ENCODE peak calls at places on chromosomes 16 and 17, in six cellular contexts. Q is NCI-H510A treated with DMSO at 0.1 percent for 48 hours; L is CD4-positive, alpha-beta T cell; S is stimulated activated CD4-positive, alpha-beta T cell treated with anti-CD3 and anti-CD28 coated beads, TNF-alpha, amount 100 ng/mL, for 4 hours; G is Daoy; X is HL-60. N is an unnamed sample.
A peak's percentile ranks its signal among the peaks of the same experiment; 100 is the strongest.

GRCh38 chr16:68936729-68937631 is 93.6 kb downstream of the TANGO6 start:
- DNase-seq in L (no peak), S (no peak), G (no peak), X (no peak), Q (peak; percentile 9), N (no peak)

GRCh38 chr17:32852811-32853210 is 24.1 kb downstream of the MYO1D start:
- DNase-seq in L (no peak), S (no peak), Q (no peak), G (peak; percentile 12), X (no peak), N (peak; percentile 36)

GRCh38 chr17:36920032-36921000 is 17.0 kb upstream of the LHX1 start:
- DNase-seq in Q (no peak), X (no peak), G (peak; percentile 87), S (no peak), L (no peak), N (peak; percentile 59)

GRCh38 chr16:84593825-84594724 is 23.8 kb downstream of the COTL1 start:
- DNase-seq in Q (peak; percentile 66), S (no peak), X (peak; percentile 84), G (no peak), L (peak; percentile 88), N (no peak)

GRCh38 chr16:49441366-49441780 is 67.8 kb downstream of the C16orf78 start:
- DNase-seq in Q (peak; percentile 2), L (peak; percentile 81), X (no peak), G (peak; percentile 52), S (peak; percentile 6), N (no peak)

GRCh38 chr17:63549289-63549945 is 860 bp upstream of the DCAF7 start:
- DNase-seq in Q (no peak), X (no peak), G (no peak), S (no peak), L (peak; percentile 13), N (no peak)

GRCh38 chr17:44531019-44531418 is 26.3 kb upstream of the FZD2 start:
- DNase-seq in G (no peak), Q (no peak), S (no peak), X (peak; percentile 49), L (no peak), N (no peak)

GRCh38 chr17:57016764-57017116 is 38.8 kb downstream of the SCPEP1 start:
- DNase-seq in S (no peak), G (peak; percentile 26), X (no peak), Q (no peak), L (no peak), N (peak; percentile 65)

GRCh38 chr17:30550512-30551273 is 73.5 kb downstream of the GOSR1 start:
- DNase-seq in X (peak; percentile 77), L (no peak), Q (no peak), G (peak; percentile 92), S (no peak), N (peak; percentile 88)

GRCh38 chr17:42566873-42567573 is at the start of gene MLX:
- DNase-seq in Q (peak; percentile 95), S (peak; percentile 91), L (peak; percentile 89), X (peak; percentile 95), G (peak; percentile 91), N (peak; percentile 86)

GRCh38 chr17:28839221-28839620 is 3.4 kb downstream of the FAM222B start:
- DNase-seq in Q (no peak), L (no peak), S (no peak), G (no peak), X (no peak), N (peak; percentile 18)

GRCh38 chr16:16004314-16004749 is 54.9 kb downstream of the ABCC1 start:
- DNase-seq in S (no peak), G (peak; percentile 64), L (no peak), Q (no peak), X (no peak), N (peak; percentile 56)

GRCh38 chr16:72406390-72406789 is 234.4 kb upstream of the PMFBP1 start:
- DNase-seq in L (no peak), S (no peak), G (no peak), X (no peak), Q (no peak), N (no peak)

GRCh38 chr17:79760197-79760906 is 17.6 kb upstream of the CBX2 start:
- DNase-seq in S (no peak), X (no peak), L (no peak), Q (no peak), G (no peak), N (no peak)

GRCh38 chr16:85007815-85008214 is 3.5 kb downstream of the ZDHHC7 start:
- DNase-seq in X (no peak), Q (no peak), L (no peak), G (no peak), S (no peak), N (no peak)

GRCh38 chr17:41530062-41531048 is 2.2 kb upstream of the KRT19 start:
- DNase-seq in L (no peak), Q (no peak), S (no peak), X (no peak), G (peak; percentile 91), N (peak; percentile 97)

GRCh38 chr17:3870871-3871306 is 22.0 kb downstream of the CAMKK1 start:
- DNase-seq in Q (no peak), G (peak; percentile 70), S (no peak), X (no peak), L (no peak), N (no peak)

GRCh38 chr16:10744370-10745030 is 858 bp downstream of the NUBP1 start:
- DNase-seq in Q (no peak), X (no peak), L (no peak), S (no peak), G (no peak), N (peak; percentile 69)

GRCh38 chr17:55747209-55747608 is 3.6 kb upstream of the PCTP start:
- DNase-seq in L (no peak), X (no peak), Q (no peak), G (no peak), S (no peak), N (no peak)

GRCh38 chr17:59901604-59902003 is 8.7 kb downstream of the RPS6KB1 start:
- DNase-seq in S (no peak), Q (no peak), L (no peak), X (no peak), G (no peak), N (no peak)

GRCh38 chr17:72233981-72234380 is 113.2 kb downstream of the SOX9 start:
- DNase-seq in X (no peak), S (no peak), L (no peak), G (no peak), Q (no peak), N (no peak)

GRCh38 chr17:73343168-73343634 is 31.4 kb upstream of the CDC42EP4 start:
- DNase-seq in L (no peak), Q (no peak), G (peak; percentile 94), X (no peak), S (no peak), N (peak; percentile 79)

GRCh38 chr16:52265446-52265861 is 281.5 kb downstream of the TOX3 start:
- DNase-seq in L (no peak), S (no peak), X (no peak), G (no peak), Q (peak; percentile 98), N (no peak)

GRCh38 chr17:5540321-5540720 is 44.0 kb downstream of the NLRP1 start:
- DNase-seq in G (no peak), S (no peak), L (no peak), X (no peak), Q (no peak), N (no peak)

GRCh38 chr16:56263711-56264608 is 72.7 kb downstream of the GNAO1 start:
- DNase-seq in X (no peak), G (no peak), Q (no peak), S (no peak), L (no peak), N (no peak)

GRCh38 chr16:30761427-30761927 is 385 bp downstream of the CFAP119 start:
- DNase-seq in G (peak; percentile 35), Q (peak; percentile 53), L (no peak), X (no peak), S (no peak), N (peak; percentile 40)

GRCh38 chr16:22372882-22373661 is 1.3 kb downstream of the CDR2 start:
- DNase-seq in Q (no peak), G (no peak), X (no peak), S (no peak), L (no peak), N (no peak)

N was measured in RPMI7951.